ENCODE peak calls at places on chromosome 4, in nine cellular contexts. B is nephron progenitor cell, C is WTC11, Q is cardiac muscle cell, A is mesothelial cell of epicardium, M is A549, Z is IMR-90, I is breast epithelium, W is mucosa of descending colon. H is an unnamed sample.

GRCh38 chr4:41256740-41257256 is at the start of gene UCHL1:
- DNase-seq in B (peak), C (peak), Q (peak), A (peak), M (peak), Z (peak), I (no peak), W (no peak), H (no peak)

GRCh38 chr4:43048570-43048969 is 156.1 kb downstream of the GRXCR1 start:
- DNase-seq in B (no peak), C (no peak), Q (no peak), A (no peak), M (no peak), Z (no peak), I (no peak), W (no peak), H (no peak)

GRCh38 chr4:142366821-142367220 is 479.3 kb downstream of the INPP4B start:
- DNase-seq in B (no peak), C (no peak), Q (no peak), A (no peak), M (no peak), Z (no peak), I (no peak), W (no peak), H (no peak)

GRCh38 chr4:110198472-110199419 is at the start of gene ELOVL6:
- DNase-seq in B (peak), C (peak), Q (peak), A (peak), M (peak), Z (peak), I (no peak), W (peak), H (peak)

GRCh38 chr4:111905511-111905910 is 239.7 kb upstream of the FAM241A start:
- DNase-seq in B (no peak), C (no peak), Q (no peak), A (no peak), M (no peak), Z (no peak), I (no peak), W (no peak), H (no peak)

GRCh38 chr4:104625706-104626105 is 131.0 kb upstream of the CXXC4 start:
- DNase-seq in B (no peak), C (no peak), Q (no peak), A (no peak), M (no peak), Z (no peak), I (no peak), W (no peak), H (no peak)

GRCh38 chr4:151166662-151167061 is 67.2 kb downstream of the RPS3A start:
- DNase-seq in B (no peak), C (no peak), Q (no peak), A (no peak), M (no peak), Z (peak), I (no peak), W (no peak), H (no peak)

GRCh38 chr4:42315231-42315630 is 82.1 kb upstream of the SHISA3 start:
- DNase-seq in B (no peak), C (no peak), Q (no peak), A (no peak), M (no peak), Z (no peak), I (no peak), W (no peak), H (no peak)

GRCh38 chr4:41535911-41536361 is 2.0 kb upstream of the LIMCH1 start:
- DNase-seq in B (no peak), C (no peak), Q (no peak), A (no peak), M (no peak), Z (no peak), I (no peak), W (no peak), H (no peak)

GRCh38 chr4:83855044-83855443 is 319.1 kb downstream of the GPAT3 start:
- DNase-seq in B (no peak), C (no peak), Q (no peak), A (no peak), M (peak), Z (peak), I (no peak), W (no peak), H (peak)

GRCh38 chr4:110808371-110808878 is 185.5 kb upstream of the PITX2 start:
- DNase-seq in B (no peak), C (no peak), Q (no peak), A (no peak), M (peak), Z (peak), I (no peak), W (peak), H (peak)

GRCh38 chr4:7708981-7709380 is 230.7 kb downstream of the AFAP1 start:
- DNase-seq in B (no peak), C (no peak), Q (no peak), A (no peak), M (no peak), Z (no peak), I (no peak), W (no peak), H (no peak)

GRCh38 chr4:89765966-89766365 is 71.0 kb downstream of the SNCA start:
- DNase-seq in B (no peak), C (no peak), Q (no peak), A (no peak), M (no peak), Z (peak), I (no peak), W (peak), H (no peak)

GRCh38 chr4:157005831-157006230 is 34.2 kb upstream of the PDGFC start:
- DNase-seq in B (no peak), C (no peak), Q (no peak), A (no peak), M (no peak), Z (no peak), I (no peak), W (no peak), H (no peak)

GRCh38 chr4:122633211-122633610 is 12.3 kb upstream of the IL21 start:
- DNase-seq in B (no peak), C (no peak), Q (no peak), A (no peak), M (no peak), Z (no peak), I (no peak), W (no peak), H (no peak)

GRCh38 chr4:101155368-101155767 is 192.0 kb downstream of the PPP3CA start:
- DNase-seq in B (no peak), C (no peak), Q (no peak), A (no peak), M (peak), Z (peak), I (no peak), W (no peak), H (no peak)

GRCh38 chr4:83083925-83084475 is 30.5 kb downstream of the PLAC8 start:
- DNase-seq in B (no peak), C (no peak), Q (no peak), A (no peak), M (no peak), Z (no peak), I (no peak), W (no peak), H (no peak)

GRCh38 chr4:142585411-142585810 is 260.7 kb downstream of the INPP4B start:
- DNase-seq in B (no peak), C (no peak), Q (no peak), A (no peak), M (no peak), Z (peak), I (no peak), W (no peak), H (no peak)

GRCh38 chr4:20078644-20079043 is 173.1 kb upstream of the SLIT2 start:
- DNase-seq in B (no peak), C (peak), Q (no peak), A (no peak), M (no peak), Z (no peak), I (no peak), W (no peak), H (no peak)

GRCh38 chr4:20074450-20074849 is 177.3 kb upstream of the SLIT2 start:
- DNase-seq in B (no peak), C (no peak), Q (no peak), A (no peak), M (no peak), Z (peak), I (no peak), W (no peak), H (no peak)

DNA sequence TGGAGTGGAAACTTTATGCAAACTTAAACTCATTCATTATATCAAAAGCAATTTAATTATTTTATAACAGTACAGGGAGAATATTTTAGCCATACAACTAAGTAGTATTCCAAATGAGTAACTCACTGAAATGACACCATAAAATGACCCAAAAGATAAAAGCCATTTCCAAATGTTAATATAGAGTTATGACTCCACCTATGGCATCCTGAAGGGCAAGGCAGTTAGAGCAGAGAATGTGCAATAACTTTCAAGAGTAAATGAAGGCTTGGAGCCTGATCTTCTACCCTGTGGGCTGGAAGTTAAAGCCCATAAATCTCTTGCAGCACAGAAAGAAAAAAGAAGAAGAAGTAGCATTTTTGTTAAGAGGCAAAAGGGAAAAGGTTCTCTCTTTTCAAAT is 176.2 kb upstream of the SLIT2 start:
- DNase-seq in B (no peak), C (no peak), Q (no peak), A (no peak), M (no peak), Z (peak), I (no peak), W (no peak), H (no peak)
- TF ChIP-seq CTCF in B (no peak), C (no peak), Q (peak), A (no peak), M (no peak), Z (peak), I (no peak), W (no peak), H (no peak)

GRCh38 chr4:140170299-140170698 is 16.3 kb upstream of the MAML3 start:
- DNase-seq in B (no peak), C (no peak), Q (no peak), A (no peak), M (no peak), Z (no peak), I (no peak), W (no peak), H (no peak)
- TF ChIP-seq CTCF in B (no peak), C (no peak), Q (no peak), A (no peak), M (no peak), Z (no peak), I (no peak), W (no peak), H (no peak)

GRCh38 chr4:37243722-37244582 is 591 bp upstream of the NWD2 start:
- DNase-seq in B (peak), C (peak), Q (peak), A (no peak), M (peak), Z (no peak), I (no peak), W (peak), H (peak)
- TF ChIP-seq CTCF in B (peak), C (peak), Q (no peak), A (no peak), M (no peak), Z (no peak), I (no peak), W (no peak), H (peak)

GRCh38 chr4:576245-576821 is at the start of gene TMEM271:
- DNase-seq in B (peak), C (peak), Q (no peak), A (no peak), M (no peak), Z (no peak), I (no peak), W (no peak), H (no peak)
- TF ChIP-seq CTCF in B (no peak), C (no peak), Q (no peak), A (no peak), M (no peak), Z (no peak), I (no peak), W (no peak), H (no peak)

DNA sequence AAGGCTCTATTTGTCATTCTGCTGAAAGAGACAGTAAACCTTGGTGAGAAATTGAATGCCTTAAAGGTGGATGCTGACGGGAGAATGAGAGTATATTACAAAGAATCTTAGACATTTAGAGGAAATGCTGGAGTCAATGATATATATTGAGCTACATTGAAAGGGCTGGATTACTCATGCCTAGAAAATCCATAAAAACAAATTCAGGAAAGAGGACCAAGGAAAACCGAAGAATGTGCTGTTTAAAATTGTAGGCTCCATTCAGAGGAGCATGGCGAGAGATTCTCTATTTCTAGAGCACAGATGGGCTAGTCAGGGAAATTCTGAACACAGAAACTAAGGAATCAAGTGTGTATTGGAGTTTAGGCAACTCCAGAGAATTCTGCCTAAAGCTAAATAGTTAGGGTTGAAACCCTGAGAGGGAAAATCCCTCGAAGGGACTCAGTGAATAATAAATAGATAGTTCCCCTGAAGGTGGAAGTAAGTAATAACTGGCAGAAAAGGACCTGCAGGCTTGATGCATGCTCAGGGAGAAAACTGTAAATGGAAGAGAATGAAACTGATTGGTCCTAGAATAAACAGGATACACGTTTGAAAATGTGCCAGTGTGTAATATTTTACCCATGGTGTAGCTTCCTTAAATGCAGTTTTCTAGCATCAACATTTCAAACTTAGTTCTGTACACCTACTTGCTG is 1532.4 kb upstream of the TENM3 start:
- DNase-seq in B (no peak), C (no peak), Q (no peak), A (no peak), M (no peak), Z (peak), I (no peak), W (no peak), H (no peak)
- TF ChIP-seq CTCF in B (no peak), C (no peak), Q (no peak), A (no peak), M (no peak), Z (no peak), I (no peak), W (no peak), H (no peak)

DNA sequence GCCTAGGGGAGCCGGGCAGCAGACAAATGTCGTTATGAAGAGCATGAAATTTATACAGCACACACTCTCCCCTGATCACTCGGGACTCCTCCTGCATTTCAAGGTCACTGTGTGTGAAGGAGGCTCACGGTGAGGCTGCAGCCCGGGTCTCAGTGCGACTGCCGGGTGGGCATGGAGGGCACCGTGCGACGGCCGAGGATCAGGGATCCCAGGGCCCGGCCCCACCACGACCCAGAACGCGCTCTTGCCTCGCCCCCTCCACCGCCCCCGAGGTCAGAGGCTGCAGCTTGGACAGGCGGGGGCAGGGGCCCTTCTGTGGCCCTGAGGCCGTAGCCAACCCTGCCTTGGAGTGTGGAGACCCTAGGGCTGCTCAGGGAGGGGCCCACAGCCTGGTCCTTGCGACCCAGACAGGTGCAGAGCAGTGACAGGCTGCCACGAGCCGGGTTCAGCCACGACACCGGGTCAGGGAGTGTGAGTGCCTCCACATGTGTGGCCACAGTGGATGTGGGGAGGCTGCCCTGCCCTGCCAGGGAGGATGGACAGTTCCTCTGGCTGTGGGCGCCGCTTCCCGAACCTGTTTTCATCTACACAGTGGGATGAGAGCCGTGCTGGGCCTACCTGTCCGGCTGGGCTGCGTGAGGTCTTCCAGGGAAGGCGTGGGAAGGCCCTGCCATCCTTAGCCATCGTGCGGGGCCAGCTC is 89.3 kb upstream of the NKX1-1 start:
- DNase-seq in B (no peak), C (peak), Q (no peak), A (peak), M (no peak), Z (no peak), I (no peak), W (no peak), H (no peak)
- TF ChIP-seq CTCF in B (no peak), C (no peak), Q (no peak), A (no peak), M (no peak), Z (no peak), I (no peak), W (no peak), H (no peak)

GRCh38 chr4:173360587-173361221 is 10.1 kb upstream of the SAP30 start:
- DNase-seq in B (no peak), C (no peak), Q (peak), A (no peak), M (no peak), Z (peak), I (no peak), W (no peak), H (no peak)
- TF ChIP-seq CTCF in B (peak), C (no peak), Q (peak), A (no peak), M (peak), Z (peak), I (no peak), W (peak), H (no peak)

DNA sequence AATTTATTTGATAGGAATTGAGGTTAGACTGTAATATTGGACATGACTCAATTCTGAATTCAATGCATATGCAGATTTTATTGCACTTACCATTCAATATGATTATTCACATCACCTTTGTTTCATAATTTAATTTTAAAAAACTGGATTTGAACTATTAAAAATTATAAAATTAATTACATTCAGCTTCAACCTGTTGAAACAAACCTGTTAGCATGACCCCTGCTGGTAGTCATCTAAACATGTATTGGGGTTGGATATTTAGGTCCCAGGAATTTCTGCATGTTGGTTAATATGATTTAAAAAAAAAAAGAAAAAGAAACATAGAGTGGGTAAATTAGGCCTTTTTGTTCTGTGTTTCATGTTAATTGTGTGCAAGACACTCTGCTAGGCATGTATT is 85.9 kb downstream of the ARSJ start:
- DNase-seq in B (no peak), C (no peak), Q (no peak), A (no peak), M (no peak), Z (peak), I (no peak), W (no peak), H (no peak)
- TF ChIP-seq CTCF in B (peak), C (no peak), Q (peak), A (no peak), M (no peak), Z (peak), I (no peak), W (no peak), H (no peak)

GRCh38 chr4:23956601-23957364 is 66.9 kb upstream of the PPARGC1A start:
- DNase-seq in B (no peak), C (no peak), Q (no peak), A (no peak), M (no peak), Z (peak), I (no peak), W (no peak), H (no peak)

GRCh38 chr4:23958749-23959148 is 68.9 kb upstream of the PPARGC1A start:
- DNase-seq in B (no peak), C (no peak), Q (no peak), A (no peak), M (no peak), Z (no peak), I (no peak), W (no peak), H (no peak)

GRCh38 chr4:23959401-23960148 is 69.7 kb upstream of the PPARGC1A start:
- DNase-seq in B (no peak), C (no peak), Q (no peak), A (no peak), M (no peak), Z (no peak), I (no peak), W (no peak), H (no peak)

GRCh38 chr4:23962462-23962861 is 72.6 kb upstream of the PPARGC1A start:
- DNase-seq in B (no peak), C (no peak), Q (no peak), A (no peak), M (no peak), Z (no peak), I (no peak), W (no peak), H (no peak)

DNA sequence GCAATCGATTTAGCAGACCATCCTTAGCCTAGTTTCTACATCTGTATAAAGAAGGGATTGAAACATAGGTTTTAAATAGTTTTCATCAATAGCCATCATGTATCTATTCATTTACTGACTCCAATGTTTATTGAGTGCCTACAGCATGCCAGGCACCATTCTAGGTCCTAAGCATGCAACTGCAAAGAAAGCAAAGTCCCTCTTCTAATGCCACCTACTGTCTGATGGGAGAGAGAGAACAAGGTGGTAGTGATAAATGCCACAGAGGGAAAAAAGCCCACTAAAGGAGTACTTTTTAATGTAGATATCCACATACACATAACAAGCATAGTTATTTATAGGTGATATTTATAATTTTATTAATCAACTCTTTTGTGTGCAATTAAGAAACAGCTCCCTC is 67.6 kb upstream of the PPARGC1A start:
- DNase-seq in B (no peak), C (no peak), Q (no peak), A (no peak), M (no peak), Z (no peak), I (no peak), W (no peak), H (no peak)
- TF ChIP-seq CTCF in B (no peak), C (no peak), Q (no peak), A (no peak), M (no peak), Z (no peak), I (no peak), W (no peak), H (no peak)

H was measured in Calu3.